ENCODE peak calls at places on chromosomes 3 and 15, in six cellular contexts. H is NCI-H1417; E is sigmoid colon; U is activated T-helper 1 cell treated with anti-CD3 and anti-CD28 coated beads, Interleukin-2, amount 50 U/mL, for 16 hours; J is coronary artery; X is naive thymus-derived CD4-positive, alpha-beta T cell. V is an unnamed sample.

GRCh38 chr15:60928210-60928609 is 300.9 kb downstream of the RORA start:
- DNase-seq in H (peak), E (no peak), U (no peak), J (no peak), X (no peak), V (no peak)

GRCh38 chr15:91018178-91018577 is 4.2 kb downstream of the VPS33B start:
- DNase-seq in H (no peak), E (no peak), U (no peak), J (no peak), X (no peak), V (no peak)

GRCh38 chr15:80402339-80402738 is 1.8 kb upstream of the ARNT2 start:
- DNase-seq in H (no peak), E (no peak), U (no peak), J (no peak), X (no peak), V (no peak)

GRCh38 chr3:129310111-129310601 is 31.5 kb downstream of the HMCES start:
- DNase-seq in H (peak), E (no peak), U (no peak), J (no peak), X (no peak), V (peak)

GRCh38 chr3:8324727-8325126 is 176.9 kb upstream of the LMCD1 start:
- DNase-seq in H (no peak), E (no peak), U (peak), J (no peak), X (peak), V (peak)

GRCh38 chr15:52011711-52012144 is 7.3 kb upstream of the MAPK6 start:
- DNase-seq in H (peak), E (no peak), U (no peak), J (no peak), X (no peak), V (no peak)

GRCh38 chr3:141476033-141476432 is 10.8 kb upstream of the RASA2 start:
- DNase-seq in H (no peak), E (no peak), U (no peak), J (no peak), X (no peak), V (no peak)

GRCh38 chr3:7695067-7695466 is 806.6 kb upstream of the LMCD1 start:
- DNase-seq in H (peak), E (no peak), U (no peak), J (no peak), X (no peak), V (no peak)

GRCh38 chr3:78940128-78940527 is 827.7 kb downstream of the ROBO1 start:
- DNase-seq in H (no peak), E (no peak), U (no peak), J (no peak), X (no peak), V (no peak)

V was measured in trophoblast cell.